ENCODE peak calls at places on chromosome 20, in five cellular contexts. H is non-pigmented ciliary epithelial cell; K is CD4-positive, alpha-beta T cell; I is retina; V is lower leg skin. N is an unnamed sample.

GRCh38 chr20:4685923-4686221 is 35.8 kb upstream of the PRND start:
- DNase-seq in H (no peak), K (no peak), I (no peak), V (no peak), N (no peak)

GRCh38 chr20:2295886-2296544 is at the start of gene TGM3:
- DNase-seq in H (no peak), K (no peak), I (no peak), V (no peak), N (no peak)

GRCh38 chr20:61520761-61521460 is 268.9 kb downstream of the CDH4 start:
- DNase-seq in H (peak; percentile 31), K (no peak), I (no peak), V (no peak), N (no peak)

GRCh38 chr20:51221791-51222408 is 199.0 kb upstream of the KCNG1 start:
- DNase-seq in H (peak; percentile 46), K (no peak), I (no peak), V (no peak), N (peak; percentile 67)

GRCh38 chr20:33282196-33282934 is 649 bp upstream of the BPIFB1 start:
- DNase-seq in H (no peak), K (no peak), I (no peak), V (no peak), N (no peak)

GRCh38 chr20:59013959-59014608 is 5.1 kb upstream of the TUBB1 start:
- DNase-seq in H (no peak), K (peak; percentile 16), I (no peak), V (no peak), N (peak; percentile 43)

GRCh38 chr20:53741726-53742028 is 148.0 kb upstream of the ZNF217 start:
- DNase-seq in H (no peak), K (no peak), I (no peak), V (no peak), N (no peak)

GRCh38 chr20:58649288-58650180 is 1.5 kb upstream of the STX16 start:
- DNase-seq in H (no peak), K (peak; percentile 28), I (peak; percentile 81), V (no peak), N (peak; percentile 44)

GRCh38 chr20:23456873-23457272 is 4.2 kb upstream of the CST11 start:
- DNase-seq in H (no peak), K (no peak), I (no peak), V (no peak), N (no peak)

GRCh38 chr20:49395183-49395582 is 87.3 kb downstream of the KCNB1 start:
- DNase-seq in H (no peak), K (no peak), I (no peak), V (peak; percentile 74), N (peak; percentile 73)

GRCh38 chr20:63114006-63114692 is 101.8 kb downstream of the YTHDF1 start:
- DNase-seq in H (no peak), K (no peak), I (no peak), V (no peak), N (no peak)

GRCh38 chr20:44071526-44072111 is 115.4 kb downstream of the JPH2 start:
- DNase-seq in H (no peak), K (no peak), I (no peak), V (no peak), N (peak; percentile 36)

GRCh38 chr20:49397525-49397924 is 84.9 kb downstream of the KCNB1 start:
- DNase-seq in H (no peak), K (no peak), I (no peak), V (no peak), N (no peak)

GRCh38 chr20:2805682-2806350 is 5.4 kb upstream of the CPXM1 start:
- DNase-seq in H (no peak), K (no peak), I (no peak), V (no peak), N (no peak)

GRCh38 chr20:7984192-7984591 is 35.4 kb downstream of the TMX4 start:
- DNase-seq in H (no peak), K (no peak), I (no peak), V (no peak), N (no peak)

GRCh38 chr20:2237059-2237458 is 58.7 kb upstream of the TGM3 start:
- DNase-seq in H (peak; percentile 90), K (no peak), I (no peak), V (peak; percentile 71), N (no peak)

GRCh38 chr20:48619126-48620101 is 208.4 kb downstream of the PREX1 start:
- DNase-seq in H (no peak), K (no peak), I (no peak), V (no peak), N (no peak)

GRCh38 chr20:51678041-51678697 is 90.0 kb downstream of the ATP9A start:
- DNase-seq in H (no peak), K (no peak), I (peak; percentile 88), V (no peak), N (no peak)

GRCh38 chr20:6530916-6531315 is 236.6 kb upstream of the BMP2 start:
- DNase-seq in H (no peak), K (no peak), I (no peak), V (no peak), N (no peak)

GRCh38 chr20:25061103-25061799 is 3.3 kb upstream of the ACSS1 start:
- DNase-seq in H (no peak), K (no peak), I (no peak), V (no peak), N (no peak)

GRCh38 chr20:39318911-39319310 is 356.8 kb downstream of the DHX35 start:
- DNase-seq in H (no peak), K (no peak), I (no peak), V (no peak), N (no peak)

GRCh38 chr20:51380401-51381385 is 161.8 kb downstream of the NFATC2 start:
- DNase-seq in H (no peak), K (no peak), I (no peak), V (no peak), N (no peak)

GRCh38 chr20:58593880-58594473 is 57.1 kb upstream of the STX16 start:
- DNase-seq in H (no peak), K (no peak), I (no peak), V (no peak), N (no peak)

GRCh38 chr20:43916073-43916874 is 1.6 kb downstream of the TOX2 start:
- DNase-seq in H (no peak), K (peak; percentile 5), I (no peak), V (no peak), N (no peak)

GRCh38 chr20:40883097-40883496 is 145.5 kb upstream of the TOP1 start:
- DNase-seq in H (no peak), K (no peak), I (no peak), V (no peak), N (no peak)

GRCh38 chr20:51584116-51584515 is 41.6 kb upstream of the NFATC2 start:
- DNase-seq in H (no peak), K (no peak), I (no peak), V (no peak), N (no peak)

GRCh38 chr20:2748551-2749342 is 51.7 kb downstream of the CPXM1 start:
- DNase-seq in H (no peak), K (no peak), I (no peak), V (no peak), N (no peak)

GRCh38 chr20:38617011-38617829 is 15.6 kb downstream of the ARHGAP40 start:
- DNase-seq in H (no peak), K (no peak), I (no peak), V (no peak), N (peak; percentile 61)

GRCh38 chr20:1811621-1812498 is 83.3 kb upstream of the SIRPA start:
- DNase-seq in H (no peak), K (no peak), I (no peak), V (no peak), N (no peak)

N was measured in ureter.